ENCODE peak calls at places on chromosomes 4 and X, in six cellular contexts. M is IMR-90, W is H1, X is K562, P is HepG2, N is GM12878. T is an unnamed sample.

GRCh38 chr4:174451897-174452296 is 70.4 kb downstream of the HPGD start:
- DNase-seq in M (no peak), W (no peak), X (no peak), P (no peak), N (no peak), T (no peak)

GRCh38 chr4:26311633-26312032 is 9.2 kb upstream of the RBPJ start:
- DNase-seq in M (no peak), W (no peak), X (no peak), P (no peak), N (no peak), T (no peak)

GRCh38 chr4:993111-994029 is at the start of gene SLC26A1:
- DNase-seq in M (no peak), W (no peak), X (peak), P (peak), N (no peak), T (no peak)

GRCh38 chrX:102684772-102685520 is 27.3 kb upstream of the GPRASP2 start:
- DNase-seq in M (no peak), W (no peak), X (no peak), P (no peak), N (peak), T (no peak)

GRCh38 chr4:176286728-176287127 is 17.7 kb upstream of the ASB5 start:
- DNase-seq in M (peak), W (no peak), X (no peak), P (no peak), N (no peak), T (no peak)

GRCh38 chr4:103934178-103934789 is 214.5 kb upstream of the TACR3 start:
- DNase-seq in M (peak), W (no peak), X (peak), P (peak), N (no peak), T (peak)

GRCh38 chrX:41956027-41956426 is 32.7 kb upstream of the CASK start:
- DNase-seq in M (no peak), W (no peak), X (peak), P (no peak), N (no peak), T (no peak)

GRCh38 chr4:156999175-156999517 is 27.5 kb upstream of the PDGFC start:
- DNase-seq in M (peak), W (no peak), X (no peak), P (peak), N (no peak), T (peak)

GRCh38 chrX:19747672-19748610 is 139.5 kb downstream of the SH3KBP1 start:
- DNase-seq in M (no peak), W (no peak), X (no peak), P (no peak), N (no peak), T (no peak)

GRCh38 chr4:113294910-113295309 is 245.5 kb downstream of the ANK2 start:
- DNase-seq in M (no peak), W (no peak), X (no peak), P (no peak), N (no peak), T (no peak)

GRCh38 chrX:154486052-154486395 is 391 bp downstream of the UBL4A start:
- DNase-seq in M (no peak), W (no peak), X (no peak), P (no peak), N (no peak), T (no peak)

GRCh38 chr4:2930821-2931764 is 32.1 kb downstream of the NOP14 start:
- DNase-seq in M (no peak), W (no peak), X (no peak), P (no peak), N (no peak), T (no peak)

GRCh38 chr4:5517372-5517771 is 191.0 kb downstream of the EVC2 start:
- DNase-seq in M (peak), W (no peak), X (no peak), P (no peak), N (no peak), T (no peak)

GRCh38 chr4:27068151-27068862 is 207.7 kb downstream of the STIM2 start:
- DNase-seq in M (no peak), W (no peak), X (no peak), P (no peak), N (no peak), T (no peak)

GRCh38 chr4:41012308-41012707 is 202.0 kb downstream of the APBB2 start:
- DNase-seq in M (peak), W (no peak), X (no peak), P (no peak), N (no peak), T (no peak)

GRCh38 chrX:118502121-118502794 is 6.6 kb downstream of the DOCK11 start:
- DNase-seq in M (no peak), W (no peak), X (peak), P (no peak), N (no peak), T (no peak)

GRCh38 chr4:145956288-145956890 is 17.8 kb upstream of the ZNF827 start:
- DNase-seq in M (peak), W (no peak), X (peak), P (peak), N (no peak), T (no peak)

GRCh38 chrX:108165349-108166111 is 74.0 kb downstream of the ATG4A start:
- DNase-seq in M (peak), W (no peak), X (peak), P (peak), N (no peak), T (peak)

GRCh38 chr4:6905501-6905900 is 4.1 kb upstream of the TBC1D14 start:
- DNase-seq in M (no peak), W (no peak), X (no peak), P (no peak), N (no peak), T (no peak)

GRCh38 chr4:82599336-82599735 is 37.5 kb upstream of the TMEM150C start:
- DNase-seq in M (no peak), W (peak), X (peak), P (peak), N (no peak), T (peak)

GRCh38 chr4:69831646-69832325 is 28.2 kb downstream of the SULT1E1 start:
- DNase-seq in M (no peak), W (no peak), X (no peak), P (peak), N (peak), T (no peak)

GRCh38 chr4:93827272-93827947 is 1.1 kb upstream of the ATOH1 start:
- DNase-seq in M (no peak), W (peak), X (peak), P (no peak), N (no peak), T (no peak)

GRCh38 chrX:83469551-83469950 is 38.5 kb upstream of the POU3F4 start:
- DNase-seq in M (peak), W (no peak), X (no peak), P (peak), N (no peak), T (no peak)

GRCh38 chr4:82367438-82368097 is 6.2 kb downstream of the HNRNPD start:
- DNase-seq in M (no peak), W (no peak), X (peak), P (no peak), N (no peak), T (no peak)

GRCh38 chr4:27770895-27771294 is 910.3 kb downstream of the STIM2 start:
- DNase-seq in M (no peak), W (no peak), X (no peak), P (no peak), N (no peak), T (no peak)

GRCh38 chr4:119728692-119729593 is 100.3 kb upstream of the PDE5A start:
- DNase-seq in M (peak), W (no peak), X (no peak), P (no peak), N (no peak), T (no peak)

DNA sequence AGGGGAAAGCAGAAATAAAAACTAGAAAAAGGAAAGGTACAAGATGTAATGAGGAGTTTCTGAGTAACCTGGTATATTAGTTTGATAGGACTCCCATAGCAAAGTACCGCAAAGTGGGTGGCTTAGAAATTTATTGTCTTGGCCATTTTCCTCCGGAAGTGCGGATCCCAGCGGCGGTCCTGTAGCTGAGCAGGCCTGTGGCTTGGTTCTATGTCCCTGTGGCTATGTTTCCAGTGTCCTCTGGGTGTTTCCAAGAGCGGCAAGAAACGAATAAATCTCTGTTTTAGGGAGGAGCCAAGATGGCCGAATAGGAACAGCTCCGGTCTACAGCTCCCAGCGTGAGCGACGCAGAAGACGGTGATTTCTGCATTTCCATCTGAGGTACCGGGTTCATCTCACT is 44.0 kb upstream of the LDB2 start:
- DNase-seq in M (no peak), W (no peak), X (no peak), P (no peak), N (no peak), T (peak)
- H2AFZ ChIP-seq in M (no peak), W (no peak), X (peak), P (no peak), N (no peak), T (no peak)

GRCh38 chrX:152904151-152905080 is 6.5 kb downstream of the ZNF185 start:
- DNase-seq in M (peak), W (no peak), X (peak), P (no peak), N (no peak), T (no peak)
- TF ChIP-seq CEBPB in M (peak), W (no peak), X (no peak), P (no peak), N (no peak), T (no peak)

DNA sequence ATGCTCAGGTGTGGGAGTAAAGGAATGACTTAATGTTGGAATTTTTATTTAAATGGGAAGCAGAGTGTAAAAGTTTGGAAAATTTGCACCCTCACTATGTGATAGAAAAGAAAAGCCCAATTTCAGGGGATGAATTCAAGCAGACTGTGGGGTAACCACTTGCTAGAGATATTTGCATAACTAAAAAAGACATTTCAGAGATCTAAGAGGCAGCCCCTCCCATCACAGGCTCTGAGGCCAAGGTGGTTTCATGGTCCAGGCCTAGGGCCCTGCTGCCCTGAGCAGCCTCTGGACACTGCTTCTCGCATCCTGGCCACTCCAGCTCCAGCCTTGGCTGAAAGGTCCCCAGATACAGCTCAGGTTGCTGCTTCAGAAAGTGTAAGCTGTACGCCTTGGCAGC is 5.9 kb upstream of the XPNPEP2 start:
- DNase-seq in M (no peak), W (no peak), X (no peak), P (no peak), N (no peak), T (no peak)
- H2AFZ ChIP-seq in M (no peak), W (no peak), X (no peak), P (no peak), N (no peak), T (no peak)

DNA sequence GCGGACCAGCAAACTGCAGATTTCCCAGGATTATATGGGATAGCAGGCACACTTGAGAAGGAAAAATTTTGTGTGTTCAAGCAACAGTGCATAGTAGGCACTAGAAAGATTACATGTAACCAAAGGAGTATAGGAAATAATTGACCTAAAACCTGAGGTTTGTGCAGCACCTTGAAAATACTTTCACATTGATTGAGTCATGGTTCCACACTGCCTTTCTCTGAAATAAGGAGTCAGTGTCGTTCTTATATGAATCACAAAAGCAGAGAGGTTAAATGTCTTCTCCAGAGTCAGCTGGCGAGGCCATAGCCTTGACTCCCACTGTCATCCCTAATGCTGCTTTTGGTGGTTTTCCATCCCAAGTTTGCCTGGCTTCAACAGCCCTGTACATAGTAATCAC is 138.9 kb downstream of the SOWAHB start:
- DNase-seq in M (no peak), W (no peak), X (no peak), P (no peak), N (peak), T (no peak)
- TF ChIP-seq CEBPB in M (no peak), W (no peak), X (no peak), P (no peak), N (no peak), T (no peak)

T was measured in HCT116.